ENCODE peak calls at places on chromosomes 5 and 9, in six cellular contexts. One of them, this sample, is unnamed.
A peak's percentile ranks its signal among the peaks of the same experiment; 100 is the strongest.

GRCh38 chr9:22529426-22530199 is 83.0 kb downstream of the DMRTA1 start:
- DNase-seq in kidney: no peak
- DNase-seq in pancreas: no peak
- DNase-seq in right lobe of liver: no peak
- DNase-seq in left ventricle myocardium inferior: no peak
- DNase-seq in tibial artery: no peak
- DNase-seq in this sample: no peak

GRCh38 chr9:117825609-117826347 is 121.6 kb downstream of the TLR4 start:
- DNase-seq in tibial artery: no peak
- DNase-seq in kidney: no peak
- DNase-seq in right lobe of liver: no peak
- DNase-seq in pancreas: no peak
- DNase-seq in left ventricle myocardium inferior: no peak
- DNase-seq in this sample: no peak

GRCh38 chr5:82164109-82164956 is 113.8 kb downstream of the RPS23 start:
- DNase-seq in right lobe of liver: no peak
- DNase-seq in left ventricle myocardium inferior: no peak
- DNase-seq in kidney: no peak
- DNase-seq in tibial artery: no peak
- DNase-seq in pancreas: no peak
- DNase-seq in this sample: no peak

GRCh38 chr9:89740722-89741121 is 135.9 kb downstream of the GADD45G start:
- DNase-seq in tibial artery: no peak
- DNase-seq in left ventricle myocardium inferior: no peak
- DNase-seq in kidney: peak; percentile 55
- DNase-seq in right lobe of liver: no peak
- DNase-seq in pancreas: no peak
- DNase-seq in this sample: no peak

GRCh38 chr9:121902483-121903135 is 190.5 kb downstream of the TTLL11 start:
- DNase-seq in right lobe of liver: no peak
- DNase-seq in left ventricle myocardium inferior: no peak
- DNase-seq in pancreas: no peak
- DNase-seq in kidney: no peak
- DNase-seq in tibial artery: no peak
- DNase-seq in this sample: no peak

GRCh38 chr5:68139601-68140441 is 75.7 kb upstream of the PIK3R1 start:
- DNase-seq in right lobe of liver: no peak
- DNase-seq in left ventricle myocardium inferior: no peak
- DNase-seq in tibial artery: no peak
- DNase-seq in kidney: no peak
- DNase-seq in pancreas: no peak
- DNase-seq in this sample: no peak

GRCh38 chr9:111992523-111992922 is 95.9 kb downstream of the UGCG start:
- DNase-seq in kidney: no peak
- DNase-seq in pancreas: no peak
- DNase-seq in tibial artery: no peak
- DNase-seq in left ventricle myocardium inferior: no peak
- DNase-seq in right lobe of liver: no peak
- DNase-seq in this sample: no peak

GRCh38 chr5:135398160-135398854 is 724 bp downstream of the MACROH2A1 start:
- DNase-seq in left ventricle myocardium inferior: no peak
- DNase-seq in pancreas: peak; percentile 45
- DNase-seq in kidney: peak; percentile 82
- DNase-seq in tibial artery: no peak
- DNase-seq in right lobe of liver: no peak
- DNase-seq in this sample: peak; percentile 80

GRCh38 chr9:26863074-26863473 is 29.5 kb downstream of the CAAP1 start:
- DNase-seq in tibial artery: no peak
- DNase-seq in left ventricle myocardium inferior: no peak
- DNase-seq in kidney: no peak
- DNase-seq in right lobe of liver: no peak
- DNase-seq in pancreas: no peak
- DNase-seq in this sample: no peak

GRCh38 chr9:93463638-93464248 is 10.4 kb upstream of the FAM120AOS start:
- DNase-seq in pancreas: no peak
- DNase-seq in left ventricle myocardium inferior: no peak
- DNase-seq in tibial artery: no peak
- DNase-seq in right lobe of liver: no peak
- DNase-seq in kidney: no peak
- DNase-seq in this sample: no peak

GRCh38 chr5:41270423-41271251 is 57.3 kb upstream of the C6 start:
- DNase-seq in kidney: no peak
- DNase-seq in pancreas: no peak
- DNase-seq in right lobe of liver: no peak
- DNase-seq in left ventricle myocardium inferior: peak; percentile 26
- DNase-seq in tibial artery: peak; percentile 41
- DNase-seq in this sample: no peak

GRCh38 chr9:113219972-113220371 is 1.1 kb downstream of the FKBP15 start:
- DNase-seq in kidney: no peak
- DNase-seq in tibial artery: no peak
- DNase-seq in right lobe of liver: no peak
- DNase-seq in left ventricle myocardium inferior: no peak
- DNase-seq in pancreas: no peak
- DNase-seq in this sample: no peak

GRCh38 chr5:175422058-175422457 is 21.9 kb downstream of the DRD1 start:
- DNase-seq in pancreas: no peak
- DNase-seq in right lobe of liver: no peak
- DNase-seq in kidney: no peak
- DNase-seq in tibial artery: no peak
- DNase-seq in left ventricle myocardium inferior: no peak
- DNase-seq in this sample: no peak

GRCh38 chr5:131379723-131380122 is 115.9 kb downstream of the CDC42SE2 start:
- DNase-seq in kidney: no peak
- DNase-seq in pancreas: no peak
- DNase-seq in right lobe of liver: no peak
- DNase-seq in left ventricle myocardium inferior: no peak
- DNase-seq in tibial artery: no peak
- DNase-seq in this sample: no peak

GRCh38 chr5:124996023-124996763 is 249.8 kb upstream of the ZNF608 start:
- DNase-seq in right lobe of liver: no peak
- DNase-seq in left ventricle myocardium inferior: no peak
- DNase-seq in kidney: no peak
- DNase-seq in pancreas: no peak
- DNase-seq in tibial artery: no peak
- DNase-seq in this sample: no peak

GRCh38 chr5:127002390-127002789 is 28.0 kb downstream of the MARCHF3 start:
- DNase-seq in kidney: no peak
- DNase-seq in pancreas: no peak
- DNase-seq in tibial artery: no peak
- DNase-seq in right lobe of liver: no peak
- DNase-seq in left ventricle myocardium inferior: no peak
- DNase-seq in this sample: no peak

GRCh38 chr9:118961857-118962256 is 407.4 kb downstream of the BRINP1 start:
- DNase-seq in right lobe of liver: no peak
- DNase-seq in left ventricle myocardium inferior: no peak
- DNase-seq in tibial artery: no peak
- DNase-seq in pancreas: no peak
- DNase-seq in kidney: no peak
- DNase-seq in this sample: no peak

GRCh38 chr9:126702501-126703329 is 89.0 kb downstream of the LMX1B start:
- DNase-seq in right lobe of liver: no peak
- DNase-seq in pancreas: no peak
- DNase-seq in kidney: peak; percentile 57
- DNase-seq in left ventricle myocardium inferior: no peak
- DNase-seq in tibial artery: no peak
- DNase-seq in this sample: peak; percentile 65

GRCh38 chr5:78757269-78758053 is 108.9 kb upstream of the LHFPL2 start:
- DNase-seq in right lobe of liver: no peak
- DNase-seq in tibial artery: no peak
- DNase-seq in left ventricle myocardium inferior: peak; percentile 26
- DNase-seq in pancreas: no peak
- DNase-seq in kidney: no peak
- DNase-seq in this sample: no peak

GRCh38 chr5:15995206-15996052 is 184.2 kb downstream of the MARCHF11 start:
- DNase-seq in left ventricle myocardium inferior: no peak
- DNase-seq in kidney: no peak
- DNase-seq in right lobe of liver: no peak
- DNase-seq in pancreas: no peak
- DNase-seq in tibial artery: no peak
- DNase-seq in this sample: no peak

GRCh38 chr9:109012876-109013677 is at the start of gene CTNNAL1:
- DNase-seq in kidney: peak; percentile 98
- DNase-seq in right lobe of liver: peak; percentile 97
- DNase-seq in tibial artery: peak; percentile 95
- DNase-seq in left ventricle myocardium inferior: peak; percentile 97
- DNase-seq in pancreas: peak; percentile 96
- DNase-seq in this sample: peak; percentile 97

GRCh38 chr5:136374638-136375037 is 9.3 kb upstream of the TRPC7 start:
- DNase-seq in kidney: no peak
- DNase-seq in right lobe of liver: no peak
- DNase-seq in pancreas: no peak
- DNase-seq in tibial artery: no peak
- DNase-seq in left ventricle myocardium inferior: no peak
- DNase-seq in this sample: no peak

GRCh38 chr9:77944556-77945261 is 86.9 kb downstream of the GNAQ start:
- DNase-seq in kidney: no peak
- DNase-seq in pancreas: no peak
- DNase-seq in right lobe of liver: no peak
- DNase-seq in tibial artery: no peak
- DNase-seq in left ventricle myocardium inferior: no peak
- DNase-seq in this sample: peak; percentile 71

GRCh38 chr5:71883745-71884103 is 164.6 kb downstream of the CARTPT start:
- DNase-seq in kidney: no peak
- DNase-seq in pancreas: no peak
- DNase-seq in tibial artery: no peak
- DNase-seq in right lobe of liver: no peak
- DNase-seq in left ventricle myocardium inferior: peak; percentile 49
- DNase-seq in this sample: no peak

GRCh38 chr5:31809037-31809910 is 170.3 kb downstream of the PDZD2 start:
- DNase-seq in left ventricle myocardium inferior: peak; percentile 71
- DNase-seq in right lobe of liver: peak; percentile 70
- DNase-seq in pancreas: peak; percentile 33
- DNase-seq in kidney: no peak
- DNase-seq in tibial artery: peak; percentile 67
- DNase-seq in this sample: peak; percentile 74

GRCh38 chr9:95689669-95690068 is 172.9 kb upstream of the PTCH1 start:
- DNase-seq in pancreas: no peak
- DNase-seq in right lobe of liver: no peak
- DNase-seq in tibial artery: no peak
- DNase-seq in left ventricle myocardium inferior: no peak
- DNase-seq in kidney: no peak
- DNase-seq in this sample: no peak

DNA sequence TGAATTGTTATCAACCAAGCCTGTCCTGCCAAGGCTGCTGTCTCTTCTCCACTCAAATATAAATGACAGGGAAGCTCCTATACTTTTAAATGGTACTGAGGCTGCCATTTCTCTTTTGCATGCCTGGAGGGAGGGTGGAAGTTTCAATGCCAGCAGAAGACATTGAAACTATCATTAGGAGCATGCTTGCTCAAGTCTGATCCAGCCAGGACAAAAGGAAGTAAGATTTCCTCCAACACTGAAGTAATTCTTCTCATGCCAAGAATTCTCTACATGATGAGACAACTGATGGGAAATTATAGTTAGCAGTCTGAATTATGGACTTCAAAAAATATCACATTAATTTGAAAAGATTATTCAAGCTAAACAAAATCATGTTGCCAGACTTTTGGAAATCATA is 5.4 kb downstream of the SPINK6 start:
- DNase-seq in kidney: no peak
- DNase-seq in tibial artery: no peak
- DNase-seq in left ventricle myocardium inferior: no peak
- DNase-seq in pancreas: no peak
- DNase-seq in right lobe of liver: no peak
- DNase-seq in this sample: no peak
- H3K4me1 ChIP-seq in kidney: no peaks in the 10 kb centered on the region
- H3K4me1 ChIP-seq in tibial artery: no peaks in the 10 kb centered on the region
- H3K4me1 ChIP-seq in left ventricle myocardium inferior: peaks cover 11% of the 10 kb centered on the region
- H3K4me1 ChIP-seq in pancreas: no peaks in the 10 kb centered on the region
- H3K4me1 ChIP-seq in right lobe of liver: no peaks in the 10 kb centered on the region
- H3K4me1 ChIP-seq in this sample: no peaks in the 10 kb centered on the region

GRCh38 chr5:145104106-145104505 is 731.0 kb downstream of the PRELID2 start:
- DNase-seq in pancreas: no peak
- DNase-seq in left ventricle myocardium inferior: no peak
- DNase-seq in kidney: no peak
- DNase-seq in tibial artery: no peak
- DNase-seq in right lobe of liver: no peak
- DNase-seq in this sample: no peak

DNA sequence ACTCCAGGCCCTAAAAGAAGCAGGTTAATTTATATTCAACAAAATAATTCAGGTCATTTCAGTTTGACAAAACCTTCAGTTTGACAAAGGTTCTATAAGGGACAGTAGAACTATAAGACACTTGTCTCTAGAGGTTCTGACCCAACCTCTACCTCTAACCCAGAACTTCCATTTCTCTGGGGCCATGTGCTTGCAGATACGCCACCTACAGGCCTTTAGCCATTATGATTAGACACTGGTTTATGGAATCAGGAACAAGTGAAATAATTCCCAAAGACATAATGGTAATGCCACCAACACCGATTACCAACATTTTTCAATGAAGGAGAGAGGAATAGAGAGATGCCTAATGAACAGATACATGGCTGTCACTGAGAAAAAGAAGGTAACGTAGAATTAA is 733.9 kb downstream of the PRELID2 start:
- DNase-seq in left ventricle myocardium inferior: no peak
- DNase-seq in pancreas: no peak
- DNase-seq in right lobe of liver: no peak
- DNase-seq in kidney: no peak
- DNase-seq in tibial artery: no peak
- DNase-seq in this sample: no peak
- TF ChIP-seq CTCF in left ventricle myocardium inferior: no peak
- TF ChIP-seq CTCF in pancreas: peak; percentile 32
- TF ChIP-seq CTCF in right lobe of liver: peak; percentile 7
- TF ChIP-seq CTCF in kidney: peak; percentile 27
- TF ChIP-seq CTCF in tibial artery: no peak
- TF ChIP-seq CTCF in this sample: peak; percentile 24

GRCh38 chr9:36320457-36320856 is 62.2 kb upstream of the GNE start:
- DNase-seq in tibial artery: no peak
- DNase-seq in kidney: no peak
- DNase-seq in right lobe of liver: no peak
- DNase-seq in left ventricle myocardium inferior: no peak
- DNase-seq in pancreas: no peak
- DNase-seq in this sample: no peak
- H3K4me3 ChIP-seq in tibial artery: no peak overlapping the region
- H3K4me3 ChIP-seq in kidney: no peak overlapping the region
- H3K4me3 ChIP-seq in right lobe of liver: no peak overlapping the region
- H3K4me3 ChIP-seq in left ventricle myocardium inferior: no peak overlapping the region
- H3K4me3 ChIP-seq in pancreas: no peak overlapping the region
- H3K4me3 ChIP-seq in this sample: no peak overlapping the region

GRCh38 chr9:19937121-19937520 is 148.3 kb upstream of the SLC24A2 start:
- DNase-seq in kidney: no peak
- DNase-seq in left ventricle myocardium inferior: no peak
- DNase-seq in right lobe of liver: no peak
- DNase-seq in tibial artery: no peak
- DNase-seq in pancreas: no peak
- DNase-seq in this sample: no peak

GRCh38 chr9:19935422-19935821 is 146.6 kb upstream of the SLC24A2 start:
- DNase-seq in pancreas: no peak
- DNase-seq in kidney: no peak
- DNase-seq in tibial artery: no peak
- DNase-seq in left ventricle myocardium inferior: no peak
- DNase-seq in right lobe of liver: no peak
- DNase-seq in this sample: no peak

GRCh38 chr9:19934301-19934868 is 145.5 kb upstream of the SLC24A2 start:
- DNase-seq in left ventricle myocardium inferior: peak; percentile 37
- DNase-seq in pancreas: no peak
- DNase-seq in tibial artery: peak; percentile 36
- DNase-seq in right lobe of liver: no peak
- DNase-seq in kidney: peak; percentile 59
- DNase-seq in this sample: no peak

GRCh38 chr9:19938990-19939736 is 150.3 kb upstream of the SLC24A2 start:
- DNase-seq in right lobe of liver: no peak
- DNase-seq in tibial artery: no peak
- DNase-seq in pancreas: no peak
- DNase-seq in left ventricle myocardium inferior: no peak
- DNase-seq in kidney: no peak
- DNase-seq in this sample: no peak

GRCh38 chr9:19936598-19936997 is 147.8 kb upstream of the SLC24A2 start:
- DNase-seq in left ventricle myocardium inferior: no peak
- DNase-seq in right lobe of liver: no peak
- DNase-seq in kidney: no peak
- DNase-seq in tibial artery: no peak
- DNase-seq in pancreas: no peak
- DNase-seq in this sample: no peak
- H3K4me1 ChIP-seq in left ventricle myocardium inferior: peaks cover 12% of the 10 kb centered on the region
- H3K4me1 ChIP-seq in right lobe of liver: no peaks in the 10 kb centered on the region
- H3K4me1 ChIP-seq in kidney: no peaks in the 10 kb centered on the region
- H3K4me1 ChIP-seq in tibial artery: no peaks in the 10 kb centered on the region
- H3K4me1 ChIP-seq in pancreas: no peaks in the 10 kb centered on the region
- H3K4me1 ChIP-seq in this sample: no peaks in the 10 kb centered on the region

This sample was measured in upper lobe of right lung.